ENCODE peak calls at places on chromosome 18, in five cellular contexts. E is CD8-positive, alpha-beta memory T cell; N is hypothalamus; T is NCI-H510A; F is NAMALWA. B is an unnamed sample.

GRCh38 chr18:45775241-45775676 is 50.2 kb upstream of the SIGLEC15 start:
- DNase-seq in E (peak; percentile 8), T (no peak), F (no peak), N (peak; percentile 24), B (peak; percentile 77)

GRCh38 chr18:3094355-3094684 is 81.4 kb upstream of the LPIN2 start:
- DNase-seq in F (no peak), T (no peak), N (no peak), E (no peak), B (no peak)

GRCh38 chr18:79965119-79965902 is 868 bp downstream of the HSBP1L1 start:
- DNase-seq in N (no peak), F (peak; percentile 89), T (peak; percentile 42), E (no peak), B (peak; percentile 60)

GRCh38 chr18:59388817-59389216 is 29.8 kb upstream of the LMAN1 start:
- DNase-seq in N (no peak), T (no peak), E (no peak), F (no peak), B (no peak)

GRCh38 chr18:74517236-74517630 is 17.1 kb upstream of the CNDP1 start:
- DNase-seq in F (no peak), N (no peak), T (no peak), E (no peak), B (peak; percentile 23)

GRCh38 chr18:9804517-9805104 is 81.2 kb upstream of the TXNDC2 start:
- DNase-seq in E (no peak), T (no peak), F (no peak), N (no peak), B (no peak)

GRCh38 chr18:34280653-34281052 is 55.9 kb upstream of the NOL4 start:
- DNase-seq in F (no peak), E (no peak), T (no peak), N (no peak), B (no peak)

GRCh38 chr18:78293940-78294401 is 685.6 kb upstream of the SALL3 start:
- DNase-seq in F (no peak), T (peak; percentile 6), N (no peak), E (no peak), B (no peak)

GRCh38 chr18:35661483-35662146 is 80.1 kb downstream of the GALNT1 start:
- DNase-seq in T (peak; percentile 8), F (peak; percentile 26), E (no peak), N (no peak), B (no peak)

GRCh38 chr18:78911751-78912283 is 67.8 kb upstream of the SALL3 start:
- DNase-seq in F (no peak), T (no peak), E (no peak), N (no peak), B (no peak)

GRCh38 chr18:11801573-11801972 is 49.6 kb upstream of the CHMP1B start:
- DNase-seq in E (no peak), F (no peak), N (no peak), T (no peak), B (no peak)

GRCh38 chr18:44143054-44143453 is 537.6 kb upstream of the SETBP1 start:
- DNase-seq in N (no peak), E (no peak), F (no peak), T (no peak), B (no peak)

GRCh38 chr18:63823516-63824219 is 48.5 kb downstream of the SERPINB7 start:
- DNase-seq in T (no peak), N (no peak), E (no peak), F (no peak), B (peak; percentile 38)

GRCh38 chr18:45652703-45653490 is 37.6 kb downstream of the SLC14A2 start:
- DNase-seq in E (no peak), T (no peak), N (no peak), F (no peak), B (no peak)

GRCh38 chr18:11308499-11308898 is 159.1 kb upstream of the PIEZO2 start:
- DNase-seq in F (no peak), E (no peak), N (no peak), T (no peak), B (no peak)

GRCh38 chr18:46677609-46678470 is 20.8 kb upstream of the LOXHD1 start:
- DNase-seq in N (no peak), E (no peak), T (no peak), F (no peak), B (no peak)

GRCh38 chr18:75240433-75240832 is 29.8 kb downstream of the TSHZ1 start:
- DNase-seq in T (no peak), N (no peak), F (peak; percentile 15), E (no peak), B (no peak)

GRCh38 chr18:2924920-2925319 is 78.1 kb downstream of the EMILIN2 start:
- DNase-seq in F (no peak), N (no peak), T (no peak), E (no peak), B (no peak)

GRCh38 chr18:31030574-31031278 is 11.8 kb downstream of the DSC3 start:
- DNase-seq in N (no peak), T (no peak), E (no peak), F (no peak), B (no peak)

GRCh38 chr18:75212626-75213110 is 2.1 kb downstream of the TSHZ1 start:
- DNase-seq in E (no peak), F (no peak), T (peak; percentile 17), N (no peak), B (no peak)

GRCh38 chr18:37565138-37565984 is at the start of gene CELF4:
- DNase-seq in E (no peak), N (no peak), F (no peak), T (peak; percentile 85), B (no peak)

GRCh38 chr18:79644666-79645057 is 34.9 kb upstream of the CTDP1 start:
- DNase-seq in T (no peak), F (no peak), N (no peak), E (no peak), B (no peak)

GRCh38 chr18:11268691-11269686 is 119.6 kb upstream of the PIEZO2 start:
- DNase-seq in T (no peak), E (no peak), F (no peak), N (no peak), B (no peak)

GRCh38 chr18:1595165-1595564 is 690.5 kb downstream of the ADCYAP1 start:
- DNase-seq in N (no peak), E (no peak), F (no peak), T (no peak), B (no peak)

GRCh38 chr18:1797265-1797664 is 774.0 kb downstream of the METTL4 start:
- DNase-seq in F (no peak), T (no peak), E (no peak), N (no peak), B (no peak)

GRCh38 chr18:46407471-46408166 is 249.4 kb downstream of the LOXHD1 start:
- DNase-seq in N (no peak), T (no peak), F (no peak), E (no peak), B (no peak)

GRCh38 chr18:79857082-79857661 is 59.4 kb downstream of the KCNG2 start:
- DNase-seq in T (no peak), N (no peak), E (no peak), F (no peak), B (no peak)

GRCh38 chr18:73924836-73925235 is 222.8 kb downstream of the FBXO15 start:
- DNase-seq in T (no peak), E (no peak), N (no peak), F (no peak), B (no peak)

GRCh38 chr18:22342625-22343024 is 75.1 kb downstream of the CTAGE1 start:
- DNase-seq in N (no peak), E (peak; percentile 20), T (no peak), F (no peak), B (peak; percentile 80)